ENCODE peak calls at places on chromosomes 1 and 21, in four cellular contexts. L is upper lobe of left lung, M is HepG2, S is K562. N is an unnamed sample.

GRCh38 chr1:228802386-228803221 is 67.3 kb downstream of the RHOU start:
- ATAC-seq in L (peak; percentile 81), M (no peak), S (no peak), N (peak; percentile 77)

GRCh38 chr1:81678779-81679178 is 122.0 kb upstream of the ADGRL2 start:
- ATAC-seq in L (no peak), M (no peak), S (no peak), N (no peak)

GRCh38 chr1:16046865-16047264 is 3.3 kb downstream of the CLCNKB start:
- ATAC-seq in L (no peak), M (peak; percentile 76), S (no peak), N (no peak)

GRCh38 chr1:230430499-230430898 is 4.4 kb upstream of the PGBD5 start:
- ATAC-seq in L (no peak), M (no peak), S (no peak), N (no peak)

GRCh38 chr21:16011719-16012118 is 281.9 kb downstream of the USP25 start:
- ATAC-seq in L (no peak), M (peak; percentile 73), S (no peak), N (no peak)

GRCh38 chr1:201582261-201582951 is 43.5 kb downstream of the NAV1 start:
- ATAC-seq in L (peak; percentile 49), M (peak; percentile 78), S (peak; percentile 61), N (no peak)

GRCh38 chr1:177346960-177347359 is 176.2 kb downstream of the BRINP2 start:
- ATAC-seq in L (no peak), M (peak; percentile 70), S (no peak), N (no peak)

GRCh38 chr1:75171876-75172275 is 37.7 kb downstream of the LHX8 start:
- ATAC-seq in L (no peak), M (no peak), S (no peak), N (no peak)

GRCh38 chr1:8382051-8382505 is 64.2 kb downstream of the SLC45A1 start:
- ATAC-seq in L (no peak), M (no peak), S (no peak), N (no peak)

GRCh38 chr1:16986596-16987361 is 6.4 kb upstream of the MFAP2 start:
- ATAC-seq in L (no peak), M (peak; percentile 70), S (peak; percentile 90), N (no peak)

GRCh38 chr1:40825430-40825778 is 36.8 kb downstream of the CITED4 start:
- ATAC-seq in L (no peak), M (peak; percentile 28), S (no peak), N (no peak)

GRCh38 chr1:158686430-158687009 is at the start of gene SPTA1:
- ATAC-seq in L (no peak), M (no peak), S (peak; percentile 83), N (no peak)

GRCh38 chr1:115314765-115315164 is 23.3 kb downstream of the NGF start:
- ATAC-seq in L (peak; percentile 70), M (no peak), S (no peak), N (peak; percentile 65)

GRCh38 chr1:244969355-244970235 is 105.3 kb upstream of the HNRNPU start:
- ATAC-seq in L (peak; percentile 67), M (peak; percentile 69), S (peak; percentile 66), N (peak; percentile 58)

GRCh38 chr1:93616221-93616995 is 65.2 kb downstream of the BCAR3 start:
- ATAC-seq in L (peak; percentile 27), M (no peak), S (no peak), N (peak; percentile 62)

GRCh38 chr1:92778371-92778770 is 6.5 kb downstream of the EVI5 start:
- ATAC-seq in L (peak; percentile 8), M (no peak), S (no peak), N (no peak)

GRCh38 chr1:168387781-168388760 is 107.4 kb downstream of the TBX19 start:
- ATAC-seq in L (no peak), M (no peak), S (no peak), N (no peak)

GRCh38 chr1:43520100-43520828 is 10.4 kb upstream of the PTPRF start:
- ATAC-seq in L (no peak), M (no peak), S (no peak), N (no peak)

GRCh38 chr1:181987334-181987870 is 74.1 kb downstream of the ZNF648 start:
- ATAC-seq in L (no peak), M (no peak), S (no peak), N (no peak)

GRCh38 chr1:32181563-32181962 is 2.1 kb downstream of the TXLNA start:
- ATAC-seq in L (no peak), M (no peak), S (no peak), N (no peak)

GRCh38 chr1:212238552-212238951 is 46.7 kb upstream of the PPP2R5A start:
- ATAC-seq in L (no peak), M (no peak), S (no peak), N (no peak)

GRCh38 chr1:163071381-163072255 is 2.5 kb downstream of the RGS4 start:
- ATAC-seq in L (peak; percentile 69), M (peak; percentile 86), S (peak; percentile 88), N (peak; percentile 56)

GRCh38 chr1:146032613-146033219 is 11.2 kb upstream of the HJV start:
- ATAC-seq in L (no peak), M (peak; percentile 50), S (peak; percentile 52), N (no peak)

GRCh38 chr1:117581391-117581943 is 24.4 kb upstream of the TENT5C start:
- ATAC-seq in L (no peak), M (no peak), S (no peak), N (no peak)

GRCh38 chr1:99969260-99969728 is 502 bp upstream of the SLC35A3 start:
- ATAC-seq in L (peak; percentile 2), M (peak; percentile 16), S (peak; percentile 27), N (peak; percentile 6)

GRCh38 chr1:117069220-117069844 is 9.2 kb downstream of the TTF2 start:
- ATAC-seq in L (no peak), M (no peak), S (no peak), N (no peak)

GRCh38 chr1:91817506-91817905 is 68.4 kb downstream of the TGFBR3 start:
- ATAC-seq in L (no peak), M (peak; percentile 27), S (no peak), N (peak; percentile 12)

GRCh38 chr1:200491097-200491496 is 81.3 kb upstream of the ZNF281 start:
- ATAC-seq in L (no peak), M (no peak), S (no peak), N (no peak)

GRCh38 chr1:91874167-91874566 is 11.8 kb downstream of the TGFBR3 start:
- ATAC-seq in L (no peak), M (no peak), S (no peak), N (no peak)

GRCh38 chr1:243269461-243269801 is 13.6 kb downstream of the SDCCAG8 start:
- ATAC-seq in L (no peak), M (no peak), S (peak; percentile 60), N (no peak)

GRCh38 chr1:169060906-169061683 is 45.4 kb upstream of the ATP1B1 start:
- ATAC-seq in L (peak; percentile 76), M (no peak), S (peak; percentile 73), N (peak; percentile 43)

GRCh38 chr1:112143871-112144441 is 154.5 kb upstream of the KCND3 start:
- ATAC-seq in L (no peak), M (no peak), S (no peak), N (no peak)

GRCh38 chr21:20627594-20627993 is 370.6 kb upstream of the NCAM2 start:
- ATAC-seq in L (no peak), M (no peak), S (no peak), N (no peak)

GRCh38 chr1:94384485-94385353 is 33.5 kb upstream of the ABCD3 start:
- ATAC-seq in L (peak; percentile 64), M (peak; percentile 73), S (no peak), N (no peak)

GRCh38 chr1:10161541-10162290 is 48.7 kb upstream of the KIF1B start:
- ATAC-seq in L (no peak), M (no peak), S (no peak), N (peak; percentile 74)
- TF ChIP-seq EP300 in L (no peak), M (no peak), S (no peak), N (no peak)

DNA sequence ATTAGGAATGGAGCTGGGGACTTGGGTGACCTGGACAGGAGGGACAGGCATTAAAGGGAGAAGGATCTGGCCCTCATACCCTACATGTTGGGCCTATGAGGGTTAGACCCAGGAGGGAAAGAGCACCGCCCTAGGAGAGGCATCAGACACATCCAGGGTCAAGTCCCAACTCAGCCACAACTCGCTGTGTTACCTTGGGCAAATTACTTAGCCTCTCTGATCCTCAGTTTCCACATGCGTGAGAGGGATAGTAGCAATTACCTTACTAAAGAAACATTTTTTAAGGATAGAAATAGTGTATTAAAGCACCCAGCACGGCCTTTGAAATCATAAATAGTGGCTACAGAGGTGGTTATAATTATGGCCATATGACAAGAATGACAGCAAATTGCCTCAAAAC is 20.1 kb upstream of the SELENON start:
- ATAC-seq in L (no peak), M (no peak), S (no peak), N (no peak)
- H3K27ac ChIP-seq in L (no peak overlapping the region), M (no peak overlapping the region), S (no peak overlapping the region), N (no peak overlapping the region)

GRCh38 chr1:2159124-2159523 is 35.4 kb downstream of the FAAP20 start:
- ATAC-seq in L (no peak), M (no peak), S (peak; percentile 31), N (no peak)
- TF ChIP-seq POLR2AphosphoS5 in L (no peak), M (no peak), S (no peak), N (no peak)

GRCh38 chr1:234879157-234880080 is 249.2 kb downstream of the TOMM20 start:
- ATAC-seq in L (no peak), M (no peak), S (no peak), N (no peak)

GRCh38 chr1:234882898-234883297 is 245.7 kb downstream of the TOMM20 start:
- ATAC-seq in L (no peak), M (no peak), S (no peak), N (no peak)

GRCh38 chr1:234884701-234885100 is 243.9 kb downstream of the TOMM20 start:
- ATAC-seq in L (no peak), M (peak; percentile 60), S (no peak), N (no peak)

GRCh38 chr1:234884006-234884405 is 244.6 kb downstream of the TOMM20 start:
- ATAC-seq in L (no peak), M (no peak), S (no peak), N (no peak)

DNA sequence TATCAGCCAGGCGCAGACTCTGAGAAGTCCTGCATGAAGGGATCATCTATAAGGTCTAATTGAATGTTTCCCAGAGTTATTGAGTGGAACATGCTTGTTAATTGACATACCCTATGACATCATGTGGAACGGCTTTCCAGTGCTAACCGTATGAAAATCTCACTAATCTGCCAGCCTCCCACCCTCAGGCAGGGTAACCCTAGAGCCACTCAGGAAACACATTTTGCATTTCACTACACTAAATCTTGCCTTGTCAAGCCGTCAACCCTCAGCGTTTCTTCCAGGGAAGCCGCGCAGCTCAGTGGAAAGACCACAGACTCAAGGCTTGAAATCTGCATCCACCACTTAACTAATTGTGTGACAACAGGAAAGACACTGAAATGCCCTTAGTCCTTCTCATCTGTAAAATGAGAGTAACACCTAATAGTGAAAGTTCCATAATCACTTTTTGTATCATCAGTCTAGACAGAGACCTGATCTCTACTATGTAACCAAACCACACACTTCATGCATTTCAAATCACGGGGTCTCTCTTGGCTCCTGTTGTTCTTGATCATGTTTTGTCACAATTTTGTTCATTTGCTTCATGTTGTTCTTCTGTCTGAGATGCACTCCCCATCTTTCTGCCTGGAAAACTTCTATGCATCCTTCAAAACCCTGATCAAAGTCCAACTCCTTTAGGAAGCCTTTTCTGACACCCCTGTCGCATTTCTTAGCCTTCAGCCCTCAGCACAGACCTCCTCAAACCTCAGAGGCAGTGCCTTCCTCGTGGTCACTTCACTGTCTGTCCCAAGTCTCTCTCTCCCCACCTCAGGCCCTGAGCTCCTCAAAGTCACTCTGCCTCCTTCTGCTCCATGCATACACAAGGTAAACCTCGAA is 246.5 kb downstream of the TOMM20 start:
- ATAC-seq in L (no peak), M (no peak), S (no peak), N (no peak)
- TF ChIP-seq EP300 in L (no peak), M (no peak), S (no peak), N (no peak)